ENCODE peak calls at places on chromosomes 6 and 20, in five cellular contexts. W, V, Y, F and M are unnamed samples.

GRCh38 chr6:47465117-47465516 is 12.5 kb upstream of the CD2AP start:
- DNase-seq in W (no peak), V (no peak), Y (no peak), F (no peak), M (no peak)

GRCh38 chr6:132708002-132708401 is 5.9 kb downstream of the VNN1 start:
- DNase-seq in W (no peak), V (no peak), Y (no peak), F (no peak), M (no peak)

GRCh38 chr20:61752576-61752975 is 313.1 kb downstream of the TAF4 start:
- DNase-seq in W (no peak), V (no peak), Y (no peak), F (no peak), M (no peak)

GRCh38 chr6:111367393-111368088 is 115.5 kb downstream of the REV3L start:
- DNase-seq in W (no peak), V (no peak), Y (no peak), F (no peak), M (no peak)

GRCh38 chr6:1491025-1491424 is 101.6 kb downstream of the FOXF2 start:
- DNase-seq in W (no peak), V (no peak), Y (no peak), F (no peak), M (no peak)

GRCh38 chr6:10968776-10969175 is 75.3 kb downstream of the ELOVL2 start:
- DNase-seq in W (no peak), V (no peak), Y (peak; percentile 21), F (no peak), M (no peak)

GRCh38 chr6:51737580-51738360 is 349.6 kb downstream of the PKHD1 start:
- DNase-seq in W (no peak), V (no peak), Y (no peak), F (no peak), M (no peak)

GRCh38 chr6:163310096-163310972 is 104.2 kb upstream of the QKI start:
- DNase-seq in W (no peak), V (no peak), Y (no peak), F (no peak), M (no peak)

GRCh38 chr6:3884007-3884745 is 35.0 kb downstream of the FAM50B start:
- DNase-seq in W (no peak), V (no peak), Y (peak; percentile 50), F (no peak), M (no peak)

GRCh38 chr20:45340951-45341350 is 7.3 kb downstream of the SDC4 start:
- DNase-seq in W (no peak), V (no peak), Y (no peak), F (no peak), M (no peak)

GRCh38 chr6:47134476-47135189 is 92.5 kb upstream of the ADGRF1 start:
- DNase-seq in W (no peak), V (no peak), Y (peak; percentile 42), F (no peak), M (no peak)

GRCh38 chr6:157867155-157867559 is 44.1 kb downstream of the SNX9 start:
- DNase-seq in W (no peak), V (no peak), Y (peak; percentile 16), F (no peak), M (no peak)

GRCh38 chr6:114007451-114007953 is 36.6 kb upstream of the HDAC2 start:
- DNase-seq in W (no peak), V (no peak), Y (no peak), F (no peak), M (no peak)

GRCh38 chr6:110944681-110945151 is 13.8 kb upstream of the GTF3C6 start:
- DNase-seq in W (no peak), V (no peak), Y (peak; percentile 75), F (no peak), M (no peak)

GRCh38 chr6:143247586-143247985 is 186.9 kb downstream of the AIG1 start:
- DNase-seq in W (no peak), V (no peak), Y (no peak), F (no peak), M (no peak)

GRCh38 chr6:30264731-30265130 is 51.5 kb upstream of the TRIM26 start:
- DNase-seq in W (no peak), V (no peak), Y (peak; percentile 23), F (no peak), M (no peak)